ENCODE peak calls at places on chromosome 17, in eight cellular contexts. B is SK-N-SH, I is endothelial cell of umbilical vein, J is HCT116, U is H1, T is HepG2, O is GM12878, Q is K562. F is an unnamed sample.
A peak's percentile ranks its signal among the peaks of the same experiment; 100 is the strongest.

GRCh38 chr17:77690271-77691161 is 268.0 kb upstream of the TNRC6C start:
- DNase-seq in Q (no peak), O (no peak), U (no peak), I (no peak), B (peak; percentile 88), J (no peak), T (no peak), F (no peak)

GRCh38 chr17:48586355-48586924 is 3.6 kb downstream of the HOXB3 start:
- DNase-seq in Q (no peak), T (no peak), I (peak; percentile 36), U (no peak), J (no peak), O (no peak), B (no peak), F (no peak)

GRCh38 chr17:42843358-42843934 is 934 bp upstream of the AOC2 start:
- DNase-seq in O (no peak), J (peak; percentile 51), Q (peak; percentile 62), I (peak; percentile 69), U (no peak), B (peak; percentile 80), T (peak; percentile 73), F (peak; percentile 20)

GRCh38 chr17:21039839-21040575 is 2.8 kb downstream of the USP22 start:
- DNase-seq in O (no peak), Q (no peak), J (peak; percentile 53), T (peak; percentile 70), B (peak; percentile 48), U (no peak), I (peak; percentile 49), F (no peak)

GRCh38 chr17:15119928-15120327 is 145.2 kb downstream of the PMP22 start:
- DNase-seq in B (no peak), Q (no peak), T (no peak), U (no peak), O (no peak), I (no peak), J (no peak), F (no peak)

GRCh38 chr17:18280766-18281165 is 20.3 kb downstream of the MIEF2 start:
- DNase-seq in Q (peak; percentile 24), T (no peak), B (no peak), O (no peak), J (no peak), I (no peak), U (no peak), F (no peak)

GRCh38 chr17:77499699-77500435 is 359.1 kb downstream of the SEC14L1 start:
- DNase-seq in B (peak; percentile 39), O (no peak), I (no peak), J (no peak), U (no peak), Q (no peak), T (no peak), F (no peak)

GRCh38 chr17:81447331-81447933 is 52.2 kb downstream of the BAHCC1 start:
- DNase-seq in I (no peak), J (no peak), O (no peak), Q (no peak), T (no peak), U (no peak), B (no peak), F (no peak)

GRCh38 chr17:29138184-29138955 is 41.8 kb downstream of the MYO18A start:
- DNase-seq in U (no peak), J (no peak), Q (no peak), I (no peak), T (no peak), B (no peak), O (no peak), F (no peak)

GRCh38 chr17:75830168-75831031 is 13.8 kb downstream of the UNC13D start:
- DNase-seq in O (no peak), J (no peak), Q (no peak), B (peak; percentile 88), T (no peak), U (peak; percentile 70), I (no peak), F (no peak)

GRCh38 chr17:66903781-66904180 is 60.7 kb upstream of the CACNG4 start:
- DNase-seq in B (no peak), Q (no peak), O (no peak), U (no peak), J (no peak), T (no peak), I (no peak), F (no peak)

GRCh38 chr17:66897141-66897540 is 62.2 kb downstream of the CACNG5 start:
- DNase-seq in B (no peak), O (no peak), I (no peak), Q (no peak), U (no peak), T (no peak), J (no peak), F (no peak)

GRCh38 chr17:66904760-66905637 is 59.5 kb upstream of the CACNG4 start:
- DNase-seq in B (peak; percentile 81), O (no peak), Q (no peak), I (peak; percentile 82), T (peak; percentile 43), J (no peak), U (no peak), F (no peak)

GRCh38 chr17:66898536-66898935 is 63.6 kb downstream of the CACNG5 start:
- DNase-seq in U (no peak), B (no peak), T (no peak), Q (no peak), I (no peak), J (no peak), O (no peak), F (no peak)

GRCh38 chr17:66900126-66901010 is 64.1 kb upstream of the CACNG4 start:
- DNase-seq in U (no peak), Q (peak; percentile 27), T (peak; percentile 33), O (no peak), I (peak; percentile 6), B (peak; percentile 60), J (peak; percentile 28), F (no peak)
- H3K9ac ChIP-seq in U (no peak overlapping the region), Q (no peak overlapping the region), T (no peak overlapping the region), O (no peak overlapping the region), I (no peak overlapping the region), B (no peak overlapping the region), J (no peak overlapping the region), F (no peak overlapping the region)

DNA sequence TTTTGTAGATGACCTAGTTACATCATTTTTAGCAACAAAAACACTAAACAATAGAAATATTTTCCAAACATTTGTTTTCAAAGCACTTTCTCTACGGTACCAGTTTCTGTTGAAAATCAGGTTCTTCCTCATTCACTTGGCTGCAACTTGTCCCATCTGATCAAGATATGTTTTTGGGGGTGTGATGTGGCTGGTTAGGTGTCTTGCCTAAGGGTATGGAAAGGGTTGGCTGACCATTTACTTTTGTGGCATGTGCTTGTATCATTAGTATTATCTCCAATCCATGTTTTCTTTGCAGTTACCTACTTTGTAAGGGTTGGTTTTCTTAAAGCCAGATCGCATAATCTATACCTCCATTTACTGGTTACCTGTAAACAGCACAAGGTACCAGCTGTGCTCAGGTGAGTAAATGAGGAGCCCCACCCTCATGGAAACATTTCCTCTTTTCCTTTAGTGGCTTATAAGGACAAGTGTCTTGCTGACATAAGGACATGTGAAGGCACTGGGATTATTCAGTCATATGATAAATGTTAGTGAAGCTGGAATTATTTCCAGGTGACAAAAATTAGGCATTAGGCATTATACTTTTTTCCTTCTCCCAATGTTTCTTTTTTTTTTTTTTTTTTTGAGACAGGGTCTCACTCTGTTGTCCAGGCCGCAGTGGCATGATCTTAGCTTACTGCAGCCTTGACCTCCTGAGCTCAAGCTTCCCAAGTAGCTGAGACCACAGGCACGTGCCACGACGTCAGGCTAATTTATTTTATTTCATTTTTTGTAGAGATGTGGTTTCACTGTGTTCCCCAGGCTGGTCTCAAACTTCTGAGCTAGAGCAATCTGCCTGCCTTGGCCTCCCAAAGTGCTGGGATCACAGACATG is 162.0 kb downstream of the CCDC182 start:
- DNase-seq in O (no peak), Q (no peak), T (no peak), J (no peak), U (no peak), B (no peak), I (no peak), F (no peak)
- TF ChIP-seq POLR2AphosphoS5 in O (no peak), Q (no peak), T (no peak), J (no peak), U (no peak), B (no peak), I (no peak), F (no peak)

GRCh38 chr17:1774390-1775176 is 12.7 kb downstream of the SERPINF1 start:
- DNase-seq in O (no peak), J (no peak), B (no peak), Q (no peak), T (no peak), I (no peak), U (no peak), F (no peak)
- H3K36me3 ChIP-seq in O (peaks cover 5% of the 10 kb centered on the region), J (peaks cover 3% of the 10 kb centered on the region), B (peaks cover 14% of the 10 kb centered on the region), Q (peaks cover 51% of the 10 kb centered on the region), T (peaks cover 41% of the 10 kb centered on the region), I (no peaks in the 10 kb centered on the region), U (peaks cover 10% of the 10 kb centered on the region), F (peaks cover 29% of the 10 kb centered on the region)

DNA sequence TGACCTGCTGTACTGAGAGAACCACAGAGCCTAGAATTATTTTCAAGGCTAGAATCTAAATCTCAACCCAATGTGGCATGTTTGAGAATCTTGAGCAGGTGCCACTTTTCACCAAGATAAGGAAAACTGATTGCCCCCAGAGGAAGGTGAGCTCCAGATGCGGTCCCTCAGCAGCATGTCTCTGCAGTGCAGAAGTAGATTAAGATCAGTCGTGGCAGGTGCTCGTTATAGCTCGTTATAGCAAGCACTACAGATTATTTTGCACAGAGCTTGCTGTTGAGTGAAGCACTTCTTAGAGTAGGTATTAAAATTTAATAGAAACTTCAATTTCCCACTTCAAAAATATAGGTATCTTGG is 176.0 kb downstream of the AATF start:
- DNase-seq in I (no peak), T (no peak), B (no peak), Q (no peak), U (no peak), O (no peak), J (no peak), F (no peak)
- H3K9ac ChIP-seq in I (no peak overlapping the region), T (no peak overlapping the region), B (no peak overlapping the region), Q (no peak overlapping the region), U (no peak overlapping the region), O (no peak overlapping the region), J (no peak overlapping the region), F (no peak overlapping the region)

DNA sequence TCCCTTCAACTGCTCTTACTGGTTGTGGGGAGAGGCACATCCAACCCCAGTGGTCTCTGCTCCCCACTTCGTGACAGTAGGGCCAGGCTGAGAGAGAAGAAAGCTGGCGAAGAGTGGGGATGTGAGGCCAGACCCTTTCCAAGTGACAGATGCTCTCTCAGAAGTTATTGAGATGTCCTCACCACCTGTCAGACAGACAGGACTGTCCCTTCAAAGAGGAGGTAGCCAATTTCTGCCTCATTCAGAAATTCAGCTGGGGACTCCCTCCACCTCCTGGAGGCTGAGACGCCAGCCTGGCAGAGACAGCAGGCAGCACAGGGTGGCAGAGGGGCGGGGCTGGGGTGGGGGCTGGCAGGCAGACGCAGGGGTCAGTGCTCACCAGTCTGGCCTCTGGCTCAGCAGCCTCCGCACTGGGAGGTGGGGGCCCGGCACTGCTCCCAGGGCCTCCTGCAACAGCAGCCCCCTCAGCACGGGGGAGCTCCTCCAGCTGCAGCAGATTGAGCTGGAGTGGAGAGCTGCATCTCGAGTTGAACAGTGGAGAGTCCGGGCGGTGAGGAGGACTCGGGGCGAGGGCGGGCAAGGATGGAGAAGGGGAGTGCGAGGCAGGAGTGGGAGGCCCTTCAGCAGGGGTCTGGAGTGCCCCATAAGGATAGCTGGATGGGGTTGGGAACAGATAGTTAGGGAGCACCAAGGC is 9.2 kb downstream of the PER1 start:
- DNase-seq in B (no peak), J (no peak), I (no peak), O (no peak), Q (no peak), T (no peak), U (no peak), F (no peak)
- TF ChIP-seq POLR2AphosphoS5 in B (no peak), J (no peak), I (no peak), O (no peak), Q (no peak), T (no peak), U (no peak), F (no peak)

F was measured in SK-N-MC.